ENCODE peak calls at places on chromosomes 7 and 10, in five cellular contexts. N is thoracic aorta, V is hepatocyte, M is breast epithelium, O is lung. H is an unnamed sample.

GRCh38 chr7:157589680-157590079 is 252.9 kb downstream of the DNAJB6 start:
- DNase-seq in N (no peak), V (no peak), M (no peak), O (no peak), H (no peak)

GRCh38 chr7:112989531-112989930 is 97.1 kb downstream of the GPR85 start:
- DNase-seq in N (no peak), V (no peak), M (no peak), O (no peak), H (no peak)

GRCh38 chr7:21939136-21939857 is 6.4 kb downstream of the CDCA7L start:
- DNase-seq in N (no peak), V (no peak), M (no peak), O (peak; percentile 50), H (no peak)

GRCh38 chr10:18216482-18216881 is 76.3 kb downstream of the CACNB2 start:
- DNase-seq in N (no peak), V (peak; percentile 43), M (no peak), O (no peak), H (no peak)

GRCh38 chr7:156927571-156928405 is 21.7 kb upstream of the NOM1 start:
- DNase-seq in N (no peak), V (no peak), M (no peak), O (no peak), H (no peak)

GRCh38 chr10:117373848-117374505 is 1.3 kb downstream of the PDZD8 start:
- DNase-seq in N (no peak), V (peak; percentile 60), M (no peak), O (peak; percentile 49), H (peak; percentile 28)

GRCh38 chr7:120064565-120064964 is 208.4 kb upstream of the KCND2 start:
- DNase-seq in N (no peak), V (no peak), M (no peak), O (no peak), H (no peak)

GRCh38 chr10:130491011-130491697 is 355.0 kb downstream of the GLRX3 start:
- DNase-seq in N (no peak), V (no peak), M (peak; percentile 17), O (no peak), H (no peak)

GRCh38 chr7:54109501-54109900 is 432.7 kb upstream of the VSTM2A start:
- DNase-seq in N (no peak), V (no peak), M (no peak), O (no peak), H (no peak)
- TF ChIP-seq CTCF in N (no peak), V (no peak), M (no peak), O (no peak), H (no peak)

GRCh38 chr10:132938472-132939329 is 3.7 kb downstream of the CFAP46 start:
- DNase-seq in N (no peak), V (peak; percentile 36), M (no peak), O (no peak), H (peak; percentile 14)

GRCh38 chr10:132937861-132938260 is 4.5 kb downstream of the CFAP46 start:
- DNase-seq in N (no peak), V (no peak), M (no peak), O (no peak), H (no peak)

GRCh38 chr10:132940791-132941465 is 1.4 kb downstream of the CFAP46 start:
- DNase-seq in N (no peak), V (no peak), M (no peak), O (no peak), H (no peak)

GRCh38 chr10:132939957-132940790 is 2.2 kb downstream of the CFAP46 start:
- DNase-seq in N (no peak), V (peak; percentile 81), M (no peak), O (peak; percentile 47), H (no peak)

DNA sequence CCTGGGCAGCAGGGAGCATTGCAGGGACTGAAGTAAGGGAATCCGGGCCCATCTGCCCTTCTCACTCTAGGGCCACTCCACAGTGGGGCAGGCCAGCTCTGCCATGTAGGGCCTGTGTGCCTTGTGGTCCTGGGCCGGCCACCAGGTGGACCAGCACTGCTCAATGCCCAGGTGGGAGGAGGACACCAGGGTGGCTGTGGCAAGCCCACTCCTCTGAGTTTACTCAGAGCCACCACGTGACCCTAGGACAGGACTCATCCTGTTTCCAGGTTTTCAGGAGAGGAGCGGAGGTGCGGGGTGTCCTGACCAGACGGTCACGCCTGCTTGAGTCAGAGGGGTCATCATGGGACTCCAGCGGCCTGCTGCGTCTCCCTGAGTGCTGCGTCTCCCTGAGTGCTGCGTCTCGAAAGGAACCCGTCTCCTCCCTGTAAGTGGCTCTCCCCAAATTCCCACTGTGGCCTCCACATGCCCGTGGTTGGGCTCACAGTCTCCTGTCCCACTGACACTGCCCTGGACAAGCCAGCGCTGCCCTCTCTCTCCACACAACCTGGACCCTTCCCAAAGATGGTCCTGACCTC is 2.9 kb downstream of the CFAP46 start:
- DNase-seq in N (no peak), V (no peak), M (no peak), O (no peak), H (no peak)
- H3K27me3 ChIP-seq in N (no peaks in the 10 kb centered on the region), V (no peaks in the 10 kb centered on the region), M (no peaks in the 10 kb centered on the region), O (no peaks in the 10 kb centered on the region), H (peaks cover 4% of the 10 kb centered on the region)

DNA sequence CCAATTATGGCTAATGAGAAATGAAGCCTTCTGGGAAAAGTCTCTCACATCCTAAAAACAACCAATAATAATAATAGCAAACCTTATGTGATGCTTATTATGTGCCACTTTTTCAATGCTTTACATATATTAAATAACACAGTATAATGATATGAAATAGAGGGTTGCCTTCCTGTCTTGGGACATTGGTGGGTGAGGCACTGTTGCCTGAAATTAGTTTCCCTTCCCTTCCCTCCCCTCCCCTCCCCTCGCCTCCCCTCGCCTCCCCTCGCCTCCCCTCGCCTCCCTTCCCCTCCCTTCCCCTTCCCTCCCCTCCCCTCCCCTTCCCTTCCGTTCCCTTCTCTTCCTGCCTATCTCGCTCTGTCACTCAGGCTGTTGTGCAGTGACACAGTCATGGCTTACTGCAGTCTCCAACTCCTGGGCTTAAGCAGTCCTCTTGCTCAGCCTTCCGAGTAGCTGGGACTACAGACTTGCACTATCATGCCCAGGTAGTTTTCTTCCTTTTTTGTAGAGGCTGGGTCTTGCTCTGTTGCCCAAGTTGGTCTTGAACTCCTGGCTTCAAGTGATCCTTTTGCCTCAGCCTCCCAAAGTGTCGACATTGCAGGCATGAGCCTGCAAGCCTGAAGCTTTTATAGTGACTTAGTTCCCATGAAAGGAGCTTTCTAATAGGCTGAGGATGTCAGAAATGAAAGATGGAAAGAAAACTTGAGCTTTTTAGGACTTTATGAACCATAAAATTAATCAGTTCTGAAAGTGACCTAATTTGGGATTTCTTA is 47.9 kb downstream of the PHTF2 start:
- DNase-seq in N (no peak), V (no peak), M (no peak), O (no peak), H (no peak)
- H3K27ac ChIP-seq in N (no peak overlapping the region), V (no peak overlapping the region), M (no peak overlapping the region), O (no peak overlapping the region), H (no peak overlapping the region)

GRCh38 chr7:122887848-122888247 is 1.6 kb upstream of the CADPS2 start:
- DNase-seq in N (no peak), V (no peak), M (no peak), O (no peak), H (no peak)

GRCh38 chr7:122887198-122887597 is 938 bp upstream of the CADPS2 start:
- DNase-seq in N (peak; percentile 29), V (peak; percentile 86), M (peak; percentile 60), O (peak; percentile 58), H (no peak)

GRCh38 chr7:122884186-122884585 is 2.1 kb downstream of the CADPS2 start:
- DNase-seq in N (no peak), V (no peak), M (no peak), O (no peak), H (no peak)

GRCh38 chr7:122886357-122887081 is at the start of gene CADPS2:
- DNase-seq in N (peak; percentile 49), V (peak; percentile 94), M (peak; percentile 87), O (peak; percentile 93), H (no peak)

GRCh38 chr7:122885583-122886356 is 490 bp downstream of the CADPS2 start:
- DNase-seq in N (no peak), V (peak; percentile 60), M (no peak), O (peak; percentile 32), H (no peak)
- TF ChIP-seq CTCF in N (peak; percentile 29), V (no peak), M (no peak), O (no peak), H (no peak)

GRCh38 chr7:38303866-38304265 is 30.4 kb upstream of the TARP start:
- DNase-seq in N (no peak), V (no peak), M (no peak), O (no peak), H (no peak)
- H3K27me3 ChIP-seq in N (no peaks in the 10 kb centered on the region), V (no peaks in the 10 kb centered on the region), M (no peaks in the 10 kb centered on the region), O (no peaks in the 10 kb centered on the region), H (no peaks in the 10 kb centered on the region)

GRCh38 chr7:2791390-2791789 is 52.7 kb downstream of the GNA12 start:
- DNase-seq in N (no peak), V (no peak), M (no peak), O (no peak), H (no peak)
- H3K27ac ChIP-seq in N (no peak overlapping the region), V (no peak overlapping the region), M (no peak overlapping the region), O (no peak overlapping the region), H (no peak overlapping the region)

GRCh38 chr7:39453743-39454355 is 112.4 kb upstream of the YAE1 start:
- DNase-seq in N (no peak), V (peak; percentile 61), M (no peak), O (peak; percentile 47), H (peak; percentile 66)
- TF ChIP-seq CTCF in N (peak; percentile 28), V (peak; percentile 54), M (no peak), O (peak; percentile 34), H (peak; percentile 90)

GRCh38 chr10:70253878-70254765 is 20.9 kb upstream of the PPA1 start:
- DNase-seq in N (no peak), V (no peak), M (no peak), O (no peak), H (no peak)

GRCh38 chr10:70255329-70256299 is 22.4 kb upstream of the PPA1 start:
- DNase-seq in N (no peak), V (no peak), M (no peak), O (peak; percentile 44), H (no peak)

GRCh38 chr10:70256463-70256862 is 23.2 kb upstream of the PPA1 start:
- DNase-seq in N (no peak), V (no peak), M (no peak), O (no peak), H (no peak)

GRCh38 chr10:70258216-70258615 is 25.0 kb upstream of the PPA1 start:
- DNase-seq in N (no peak), V (no peak), M (no peak), O (no peak), H (no peak)

DNA sequence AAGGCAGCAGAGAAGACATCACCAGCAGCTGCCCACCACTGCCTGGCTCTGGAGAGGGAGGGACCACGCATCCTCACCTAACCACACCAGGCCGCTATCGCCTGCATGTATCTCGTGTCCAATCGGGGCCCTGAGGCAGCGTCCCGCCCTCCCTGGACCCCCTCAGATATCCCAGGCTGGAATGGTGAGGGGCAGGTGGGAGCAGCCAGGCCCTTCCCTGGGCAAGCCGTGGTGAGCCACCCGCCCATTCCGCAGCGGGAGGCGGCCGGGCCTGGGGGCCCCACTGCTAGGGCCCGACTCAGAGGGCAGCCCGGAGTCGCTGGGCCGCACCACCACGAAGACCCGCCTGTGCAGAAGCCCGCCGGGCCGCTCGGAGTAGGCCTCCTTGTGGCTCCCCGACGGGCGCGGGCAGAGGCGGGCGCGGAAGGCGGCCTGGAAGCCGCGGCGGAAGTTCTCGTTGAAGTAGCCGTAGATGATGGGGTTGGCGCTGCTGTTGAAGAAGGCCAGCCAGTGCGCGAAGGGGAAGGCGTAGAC is 21.6 kb upstream of the PPA1 start:
- DNase-seq in N (no peak), V (no peak), M (no peak), O (no peak), H (no peak)
- H3K27me3 ChIP-seq in N (peaks cover 3% of the 10 kb centered on the region), V (no peaks in the 10 kb centered on the region), M (no peaks in the 10 kb centered on the region), O (no peaks in the 10 kb centered on the region), H (peaks cover 5% of the 10 kb centered on the region)

H was measured in DND-41.